ENCODE peak calls at places on chromosomes 13 and 19, in nine cellular contexts. J is esophagus squamous epithelium, N is stomach, P is H1, R is tibial nerve, E is heart left ventricle, I is breast epithelium, U is Peyer's patch, K is body of pancreas. C is an unnamed sample.

GRCh38 chr19:23547816-23548430 is 139.1 kb downstream of the ZNF675 start:
- DNase-seq in J (no peak), N (no peak), P (no peak), R (no peak), E (no peak), I (no peak), U (no peak), K (no peak), C (no peak)

GRCh38 chr19:55080121-55080914 is 4.6 kb downstream of the EPS8L1 start:
- DNase-seq in J (no peak), N (peak), P (no peak), R (no peak), E (peak), I (peak), U (peak), K (no peak), C (peak)

GRCh38 chr19:38850976-38851621 is 1.3 kb upstream of the HNRNPL start:
- DNase-seq in J (no peak), N (no peak), P (no peak), R (no peak), E (no peak), I (no peak), U (peak), K (no peak), C (peak)

GRCh38 chr19:765179-765738 is 14.3 kb downstream of the MISP start:
- DNase-seq in J (no peak), N (no peak), P (no peak), R (no peak), E (no peak), I (no peak), U (no peak), K (no peak), C (no peak)

GRCh38 chr19:11486661-11487503 is 6.0 kb upstream of the ELAVL3 start:
- DNase-seq in J (no peak), N (no peak), P (no peak), R (no peak), E (no peak), I (no peak), U (no peak), K (no peak), C (no peak)

GRCh38 chr13:73482556-73482955 is 423.8 kb downstream of the KLF5 start:
- DNase-seq in J (no peak), N (no peak), P (no peak), R (no peak), E (no peak), I (no peak), U (no peak), K (no peak), C (no peak)

GRCh38 chr13:58620171-58620570 is 988.6 kb downstream of the PCDH17 start:
- DNase-seq in J (no peak), N (no peak), P (no peak), R (no peak), E (no peak), I (no peak), U (no peak), K (no peak), C (no peak)

GRCh38 chr13:104171132-104171531 is 1104.9 kb upstream of the SLC10A2 start:
- DNase-seq in J (no peak), N (no peak), P (no peak), R (no peak), E (no peak), I (no peak), U (no peak), K (no peak), C (no peak)

GRCh38 chr13:30877335-30877734 is 28.7 kb upstream of the MEDAG start:
- DNase-seq in J (no peak), N (no peak), P (no peak), R (no peak), E (no peak), I (no peak), U (no peak), K (no peak), C (no peak)

GRCh38 chr13:94239135-94239534 is 240.3 kb downstream of the DCT start:
- DNase-seq in J (no peak), N (no peak), P (no peak), R (no peak), E (no peak), I (no peak), U (no peak), K (no peak), C (no peak)

GRCh38 chr13:113996912-113997745 is 23.3 kb upstream of the C13orf46 start:
- DNase-seq in J (no peak), N (no peak), P (no peak), R (no peak), E (no peak), I (no peak), U (no peak), K (no peak), C (no peak)

GRCh38 chr19:58544591-58545285 is 874 bp downstream of the TRIM28 start:
- DNase-seq in J (no peak), N (no peak), P (no peak), R (no peak), E (peak), I (no peak), U (no peak), K (no peak), C (peak)

GRCh38 chr19:18274303-18274775 is at the start of gene IQCN:
- DNase-seq in J (no peak), N (peak), P (no peak), R (no peak), E (no peak), I (peak), U (peak), K (no peak), C (peak)

DNA sequence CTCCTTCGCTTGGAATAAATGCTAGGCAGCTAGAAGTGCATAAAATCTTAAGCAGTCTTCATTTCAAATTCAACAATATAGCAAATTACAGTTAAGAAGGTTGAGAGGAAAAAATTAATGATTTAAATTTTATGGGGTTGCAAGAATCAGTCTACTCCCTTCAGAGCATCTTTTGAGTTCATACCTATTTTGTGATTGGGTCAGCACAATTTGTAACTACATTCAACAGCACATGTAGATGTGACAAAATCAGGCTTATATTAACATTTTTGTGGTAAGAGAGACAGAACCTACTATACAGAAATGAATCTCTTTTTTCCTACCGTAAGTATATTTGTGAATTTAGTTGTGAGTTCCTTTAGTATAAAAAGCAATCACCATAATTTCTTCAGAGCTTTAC is 520.6 kb upstream of the HTR2A start:
- DNase-seq in J (no peak), N (no peak), P (no peak), R (no peak), E (no peak), I (no peak), U (no peak), K (no peak), C (no peak)
- H3K4me3 ChIP-seq in J (no peak), N (no peak), P (no peak), R (no peak), E (no peak), I (no peak), U (no peak), K (no peak), C (no peak)

DNA sequence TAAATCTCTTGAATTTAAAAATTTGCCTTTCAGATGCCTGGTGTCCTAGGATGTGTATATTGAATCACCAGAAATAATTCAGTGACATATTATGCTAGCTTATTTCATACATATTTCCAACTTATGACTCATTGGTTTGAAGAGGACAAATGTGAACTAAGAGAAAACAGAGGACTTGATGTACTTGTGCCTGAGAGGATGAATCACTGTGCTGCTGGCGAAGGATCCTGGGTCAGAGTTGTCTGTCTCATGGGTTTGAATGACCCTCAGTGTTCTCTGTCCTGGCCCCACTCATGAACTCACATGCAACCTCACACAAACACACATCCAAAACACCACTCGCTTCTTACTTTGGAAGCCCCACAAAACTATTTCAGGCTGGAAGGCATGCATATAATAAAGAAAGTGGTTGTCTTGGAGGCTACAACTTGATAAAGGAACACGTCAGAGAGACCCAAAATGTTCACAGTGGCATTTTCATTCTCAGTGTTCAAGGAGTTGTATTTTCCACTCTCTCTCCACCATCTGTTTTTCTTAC is 129.0 kb upstream of the SPRY2 start:
- DNase-seq in J (no peak), N (no peak), P (no peak), R (peak), E (peak), I (peak), U (no peak), K (peak), C (peak)
- TF ChIP-seq POLR2A in J (no peak), N (no peak), P (no peak), R (peak), E (no peak), I (no peak), U (no peak), K (no peak), C (no peak)

DNA sequence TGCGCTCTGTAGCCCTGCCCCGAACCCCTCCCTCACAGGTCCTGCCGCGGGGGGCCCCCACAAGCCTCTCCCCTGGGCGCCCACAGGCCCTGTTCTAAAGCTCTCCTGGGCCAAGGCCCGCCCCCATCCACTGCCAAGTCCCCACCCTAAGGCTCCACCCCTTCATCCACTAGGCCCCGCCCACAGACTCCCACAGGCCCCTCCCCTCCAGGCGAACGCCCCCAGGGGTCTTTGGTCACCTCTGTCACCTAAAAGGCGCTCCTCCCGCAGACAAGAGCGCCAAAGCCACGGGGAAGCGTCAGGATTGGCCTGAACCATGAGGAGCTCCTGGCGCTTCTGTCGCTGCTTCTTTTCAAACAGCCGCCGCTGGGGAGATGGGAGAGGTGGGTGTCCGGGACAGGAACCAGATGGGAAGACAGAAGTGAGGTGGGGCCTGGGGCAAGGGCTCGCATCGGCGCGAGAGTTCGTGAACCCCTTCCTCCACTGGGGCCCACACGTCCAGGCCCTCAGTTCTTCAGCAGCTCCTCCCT is 2.3 kb downstream of the TULP2 start:
- DNase-seq in J (no peak), N (no peak), P (peak), R (peak), E (peak), I (no peak), U (peak), K (peak), C (peak)
- H3K4me3 ChIP-seq in J (peak), N (peak), P (peak), R (peak), E (no peak), I (peak), U (peak), K (no peak), C (peak)

GRCh38 chr19:42216653-42217521 is 590 bp downstream of the DEDD2 start:
- DNase-seq in J (no peak), N (peak), P (no peak), R (no peak), E (peak), I (peak), U (peak), K (peak), C (peak)

GRCh38 chr19:42220751-42221097 is 612 bp downstream of the ZNF526 start:
- DNase-seq in J (no peak), N (no peak), P (no peak), R (no peak), E (no peak), I (no peak), U (no peak), K (no peak), C (no peak)

GRCh38 chr19:42224940-42225717 is 5.0 kb downstream of the ZNF526 start:
- DNase-seq in J (no peak), N (no peak), P (no peak), R (no peak), E (no peak), I (no peak), U (no peak), K (no peak), C (no peak)

GRCh38 chr19:42217522-42218442 is at the start of gene DEDD2:
- DNase-seq in J (peak), N (peak), P (peak), R (peak), E (peak), I (peak), U (peak), K (peak), C (peak)

DNA sequence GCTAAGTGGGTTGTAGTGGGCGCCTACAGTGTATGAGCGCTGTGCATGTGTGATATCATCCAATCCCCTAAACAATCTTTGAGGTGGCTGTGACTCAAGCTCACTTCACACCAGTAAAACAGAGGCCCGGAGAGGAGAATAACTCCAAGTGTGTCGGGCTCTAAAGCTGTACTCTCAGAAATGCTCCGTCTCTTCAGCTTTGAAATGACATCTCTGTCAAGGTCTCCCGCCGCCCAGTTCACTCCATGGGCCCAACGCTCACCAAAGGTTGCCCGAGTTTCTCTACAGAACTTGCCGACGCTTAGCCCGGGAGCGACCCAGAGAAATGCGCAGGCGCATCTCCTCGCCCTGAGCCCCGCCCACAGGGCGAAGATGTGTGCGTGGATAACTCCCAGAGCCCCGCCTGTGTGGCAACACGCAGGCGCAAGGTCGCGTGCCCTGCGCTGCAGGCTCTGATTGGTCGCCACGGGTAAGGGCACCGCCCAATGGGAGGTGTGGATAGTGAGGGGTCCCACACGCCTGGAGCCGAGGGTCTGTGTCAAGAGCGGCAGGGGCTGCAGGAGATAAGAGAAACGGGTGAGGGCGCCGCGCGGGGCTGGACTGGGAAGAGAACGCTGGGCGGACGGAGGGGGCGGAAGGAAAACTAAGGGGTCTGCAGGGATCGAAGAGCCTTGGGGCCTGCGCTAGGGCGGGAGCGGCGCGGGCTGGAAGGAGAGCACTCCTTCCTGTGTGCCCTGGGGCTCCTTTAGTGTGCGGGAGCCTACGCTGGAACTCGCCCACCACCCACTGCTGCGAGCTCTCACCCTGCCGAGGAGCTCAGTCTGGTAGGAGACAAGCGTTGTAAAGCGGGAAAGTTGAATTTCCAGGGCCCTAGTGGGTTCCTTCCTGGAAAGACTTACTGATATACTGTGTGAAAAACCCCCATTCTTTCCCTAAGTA is at the start of gene ZNF526:
- DNase-seq in J (peak), N (peak), P (peak), R (peak), E (peak), I (peak), U (peak), K (peak), C (peak)
- TF ChIP-seq POLR2A in J (peak), N (no peak), P (peak), R (peak), E (peak), I (no peak), U (peak), K (peak), C (peak)

C was measured in ovary.